ENCODE peak calls at places on chromosome 3, in six cellular contexts. X is NCI-H1105; B is COR-L47; U is stimulated activated effector memory CD8-positive, alpha-beta T cell treated with anti-CD3 and anti-CD28 coated beads, Interleukin-12 subunit alpha, Interleukin-12 subunit beta, amount 100 ng/mL, for 72 hours; N is NCI-H2029; I is anterior cingulate cortex. H is an unnamed sample.

GRCh38 chr3:48661501-48662139 is 1.1 kb downstream of the CELSR3 start:
- DNase-seq in B (no peak), I (peak; percentile 26), U (peak; percentile 81), N (no peak), X (no peak), H (no peak)

GRCh38 chr3:194879991-194880939 is 194.6 kb downstream of the FAM43A start:
- DNase-seq in N (peak; percentile 37), B (peak; percentile 48), U (no peak), X (no peak), I (peak; percentile 12), H (no peak)

GRCh38 chr3:10470666-10471336 is 34.6 kb downstream of the ATP2B2 start:
- DNase-seq in I (no peak), U (no peak), B (no peak), X (no peak), N (peak; percentile 24), H (no peak)

GRCh38 chr3:71723452-71724170 is 1.6 kb downstream of the EIF4E3 start:
- DNase-seq in N (peak; percentile 63), U (no peak), B (no peak), I (no peak), X (no peak), H (no peak)

GRCh38 chr3:139472380-139473010 is 3.8 kb downstream of the RBP2 start:
- DNase-seq in U (no peak), B (no peak), X (no peak), N (no peak), I (no peak), H (no peak)

GRCh38 chr3:9749333-9749662 is 454 bp upstream of the OGG1 start:
- DNase-seq in U (no peak), X (no peak), B (no peak), I (no peak), N (no peak), H (no peak)

GRCh38 chr3:127489357-127489756 is 101.2 kb downstream of the TPRA1 start:
- DNase-seq in U (no peak), N (no peak), X (no peak), B (no peak), I (no peak), H (no peak)

GRCh38 chr3:31968391-31968926 is 12.6 kb downstream of the OSBPL10 start:
- DNase-seq in X (no peak), N (no peak), I (no peak), U (no peak), B (no peak), H (no peak)

GRCh38 chr3:149209431-149209830 is 12.2 kb downstream of the CP start:
- DNase-seq in U (no peak), B (no peak), N (no peak), X (no peak), I (no peak), H (no peak)

GRCh38 chr3:78101363-78101762 is 1061.5 kb downstream of the ROBO2 start:
- DNase-seq in N (no peak), X (no peak), U (no peak), I (no peak), B (no peak), H (no peak)

GRCh38 chr3:21750831-21751391 is at the start of gene ZNF385D:
- DNase-seq in U (no peak), N (no peak), B (no peak), X (peak; percentile 25), I (peak; percentile 5), H (no peak)

GRCh38 chr3:167851171-167851570 is 115.7 kb downstream of the SERPINI1 start:
- DNase-seq in U (no peak), B (no peak), I (no peak), X (no peak), N (no peak), H (no peak)

GRCh38 chr3:195257454-195258448 is 13.2 kb downstream of the XXYLT1 start:
- DNase-seq in B (no peak), U (peak; percentile 1), N (no peak), X (no peak), I (no peak), H (no peak)

GRCh38 chr3:134536760-134537159 is 50.9 kb downstream of the CEP63 start:
- DNase-seq in N (no peak), X (no peak), B (no peak), I (no peak), U (no peak), H (no peak)

GRCh38 chr3:111547645-111548044 is 5.6 kb downstream of the CD96 start:
- DNase-seq in B (no peak), X (no peak), I (no peak), N (no peak), U (peak; percentile 24), H (no peak)

GRCh38 chr3:30130391-30130790 is 476.0 kb upstream of the TGFBR2 start:
- DNase-seq in X (no peak), U (no peak), I (no peak), B (no peak), N (no peak), H (no peak)

GRCh38 chr3:52967398-52967797 is 70.0 kb upstream of the STIMATE start:
- DNase-seq in I (no peak), N (no peak), B (no peak), U (no peak), X (no peak), H (no peak)

GRCh38 chr3:195711813-195712534 is 8.8 kb upstream of the MUC20 start:
- DNase-seq in B (no peak), N (no peak), I (no peak), X (no peak), U (no peak), H (no peak)

GRCh38 chr3:121698914-121699313 is 38.2 kb upstream of the HCLS1 start:
- DNase-seq in X (no peak), N (no peak), B (no peak), I (no peak), U (no peak), H (no peak)

GRCh38 chr3:12507871-12508281 is 23.6 kb downstream of the TSEN2 start:
- DNase-seq in I (no peak), N (no peak), X (no peak), B (no peak), U (no peak), H (no peak)

GRCh38 chr3:136634821-136635220 is 117.4 kb downstream of the STAG1 start:
- DNase-seq in I (no peak), B (no peak), X (no peak), U (no peak), N (no peak), H (no peak)

GRCh38 chr3:168996622-168997021 is 666.9 kb downstream of the MECOM start:
- DNase-seq in B (no peak), N (no peak), I (no peak), X (no peak), U (no peak), H (no peak)

GRCh38 chr3:11346416-11346815 is 74.2 kb downstream of the ATG7 start:
- DNase-seq in N (peak; percentile 2), X (no peak), U (no peak), B (no peak), I (no peak), H (no peak)

GRCh38 chr3:38111696-38112377 is 25.1 kb downstream of the ACAA1 start:
- DNase-seq in I (no peak), B (no peak), X (no peak), U (no peak), N (no peak), H (no peak)

GRCh38 chr3:120765830-120766511 is 23.4 kb downstream of the GTF2E1 start:
- DNase-seq in N (no peak), B (no peak), X (no peak), I (no peak), U (no peak), H (no peak)

GRCh38 chr3:172379372-172379771 is 68.9 kb downstream of the GHSR start:
- DNase-seq in U (no peak), N (no peak), I (no peak), B (no peak), X (no peak), H (no peak)

GRCh38 chr3:174891524-174892203 is 32.5 kb downstream of the NAALADL2 start:
- DNase-seq in I (no peak), U (no peak), N (no peak), X (no peak), B (no peak), H (no peak)

GRCh38 chr3:38454179-38454883 is 641 bp downstream of the ACVR2B start:
- DNase-seq in B (peak; percentile 4), U (peak; percentile 20), N (peak; percentile 53), X (no peak), I (no peak), H (no peak)

GRCh38 chr3:156681003-156681402 is 6.6 kb downstream of the TIPARP start:
- DNase-seq in I (no peak), N (peak; percentile 92), U (no peak), X (peak; percentile 92), B (peak; percentile 90), H (peak; percentile 88)

GRCh38 chr3:173045770-173046382 is 95.2 kb downstream of the SPATA16 start:
- DNase-seq in B (no peak), N (no peak), U (no peak), X (no peak), I (no peak), H (no peak)

GRCh38 chr3:194269610-194270145 is 81.5 kb downstream of the CPN2 start:
- DNase-seq in I (no peak), B (no peak), N (no peak), U (no peak), X (no peak), H (no peak)